ENCODE peak calls at places on chromosomes 13 and 19, in six cellular contexts. G is H9, V is neuronal stem cell, L is IMR-90, P is mesendoderm, U is H1. A is an unnamed sample.

GRCh38 chr13:110568649-110569048 is 7.1 kb upstream of the RAB20 start:
- DNase-seq in L (no peak), U (no peak), P (no peak), G (no peak), V (no peak), A (no peak)

GRCh38 chr19:47283405-47284059 is 8.8 kb downstream of the INAFM1 start:
- DNase-seq in P (no peak), U (no peak), V (no peak), L (no peak), G (no peak), A (peak)

GRCh38 chr13:100269837-100270236 is 180.9 kb downstream of the PCCA start:
- DNase-seq in L (peak), G (no peak), V (no peak), P (no peak), U (no peak), A (no peak)

GRCh38 chr19:51651216-51651846 is 4.7 kb upstream of the SIGLEC14 start:
- DNase-seq in U (no peak), G (no peak), P (no peak), L (no peak), V (no peak), A (peak)

GRCh38 chr13:79451500-79451962 is 29.4 kb upstream of the NDFIP2 start:
- DNase-seq in L (peak), U (no peak), P (peak), G (peak), V (no peak), A (peak)

GRCh38 chr13:36344886-36345437 is 1.2 kb downstream of the SPART start:
- DNase-seq in U (no peak), P (no peak), L (no peak), V (no peak), G (no peak), A (no peak)

GRCh38 chr19:36013280-36014028 is 559 bp downstream of the ALKBH6 start:
- DNase-seq in P (no peak), V (no peak), L (no peak), G (no peak), U (no peak), A (no peak)

GRCh38 chr19:19514881-19515763 is at the start of gene TSSK6:
- DNase-seq in G (no peak), V (no peak), U (no peak), P (no peak), L (no peak), A (no peak)

GRCh38 chr13:24148414-24149305 is 11.9 kb upstream of the SPATA13 start:
- DNase-seq in G (peak), P (peak), V (no peak), L (peak), U (no peak), A (peak)

GRCh38 chr13:111947026-111947810 is 119.7 kb upstream of the SOX1 start:
- DNase-seq in U (peak), L (no peak), P (no peak), V (no peak), G (peak), A (no peak)

GRCh38 chr19:28641395-28641794 is 571.6 kb downstream of the UQCRFS1 start:
- DNase-seq in V (no peak), L (no peak), G (no peak), P (peak), U (no peak), A (no peak)

GRCh38 chr19:32526895-32527294 is 54.1 kb upstream of the PDCD5 start:
- DNase-seq in L (no peak), V (no peak), P (no peak), U (no peak), G (no peak), A (no peak)

GRCh38 chr19:52923782-52924593 is 760 bp upstream of the ZNF888 start:
- DNase-seq in V (no peak), U (peak), L (no peak), P (peak), G (peak), A (peak)

GRCh38 chr19:39949026-39949747 is 14.8 kb upstream of the FCGBP start:
- DNase-seq in V (no peak), U (no peak), L (no peak), G (no peak), P (no peak), A (no peak)

GRCh38 chr19:34662919-34663318 is 14.0 kb downstream of the SCGB2B2 start:
- DNase-seq in U (no peak), P (peak), L (no peak), V (no peak), G (peak), A (no peak)

GRCh38 chr19:6481541-6482342 is at the start of gene DENND1C:
- DNase-seq in U (peak), V (no peak), G (peak), L (no peak), P (peak), A (no peak)

GRCh38 chr19:51696606-51697005 is 3.5 kb downstream of the SPACA6 start:
- DNase-seq in G (no peak), L (no peak), U (no peak), V (no peak), P (no peak), A (no peak)

GRCh38 chr19:33301900-33302174 is 497 bp downstream of the CEBPA start:
- DNase-seq in U (no peak), P (no peak), G (no peak), L (no peak), V (no peak), A (no peak)

GRCh38 chr13:50646070-50646469 is 197.4 kb downstream of the DLEU7 start:
- DNase-seq in P (no peak), U (no peak), G (no peak), L (no peak), V (no peak), A (peak)

GRCh38 chr19:1167687-1168561 is 6.1 kb downstream of the SBNO2 start:
- DNase-seq in U (no peak), P (no peak), V (no peak), L (no peak), G (no peak), A (no peak)

GRCh38 chr13:74575729-74576125 is 441.5 kb upstream of the KLF12 start:
- DNase-seq in V (peak), P (peak), U (peak), L (peak), G (peak), A (no peak)

GRCh38 chr19:51737924-51738323 is 13.8 kb downstream of the FPR1 start:
- DNase-seq in V (no peak), L (no peak), U (no peak), P (no peak), G (no peak), A (no peak)

GRCh38 chr13:102769679-102770078 is 3.9 kb downstream of the TEX30 start:
- DNase-seq in V (no peak), U (no peak), P (no peak), G (no peak), L (peak), A (no peak)

GRCh38 chr13:41678320-41678719 is 221.0 kb downstream of the RGCC start:
- DNase-seq in L (peak), G (no peak), U (no peak), P (no peak), V (no peak), A (no peak)

GRCh38 chr19:56477429-56478338 is 539 bp upstream of the ZNF667 start:
- DNase-seq in L (peak), P (peak), U (peak), G (peak), V (peak), A (peak)

GRCh38 chr19:1970003-1970805 is 29.2 kb downstream of the CSNK1G2 start:
- DNase-seq in L (no peak), U (no peak), V (no peak), P (no peak), G (no peak), A (no peak)

GRCh38 chr13:73273737-73274136 is 214.9 kb downstream of the KLF5 start:
- DNase-seq in L (peak), P (no peak), G (no peak), V (no peak), U (no peak), A (peak)

GRCh38 chr19:39951686-39952085 is 17.3 kb upstream of the FCGBP start:
- DNase-seq in L (peak), V (no peak), P (no peak), G (no peak), U (no peak), A (no peak)

GRCh38 chr19:10074153-10074552 is 12.0 kb upstream of the SHFL start:
- DNase-seq in V (no peak), G (no peak), P (peak), U (no peak), L (peak), A (no peak)

GRCh38 chr13:33058816-33059215 is 42.6 kb downstream of the KL start:
- DNase-seq in P (no peak), L (no peak), G (no peak), V (no peak), U (no peak), A (no peak)

GRCh38 chr19:46391296-46392251 is 21.8 kb downstream of the CCDC8 start:
- DNase-seq in U (no peak), L (no peak), G (no peak), V (no peak), P (no peak), A (no peak)

GRCh38 chr13:114339779-114340534 is 25.7 kb downstream of the CHAMP1 start:
- DNase-seq in P (no peak), L (peak), V (no peak), U (no peak), G (no peak), A (no peak)

GRCh38 chr13:79710376-79710775 is 229.4 kb downstream of the NDFIP2 start:
- DNase-seq in U (no peak), V (no peak), L (no peak), P (no peak), G (no peak), A (no peak)

GRCh38 chr13:112545866-112546265 is 42.1 kb downstream of the TUBGCP3 start:
- DNase-seq in V (no peak), P (no peak), U (no peak), L (peak), G (no peak), A (no peak)

GRCh38 chr13:41182231-41182630 is 12.1 kb downstream of the KBTBD7 start:
- DNase-seq in L (no peak), V (no peak), P (no peak), U (no peak), G (no peak), A (no peak)

GRCh38 chr19:38149597-38149996 is 74.4 kb downstream of the DPF1 start:
- DNase-seq in P (peak), V (no peak), G (no peak), U (no peak), L (peak), A (no peak)

GRCh38 chr19:485583-486236 is 10.6 kb upstream of the MADCAM1 start:
- DNase-seq in P (no peak), G (no peak), U (no peak), V (peak), L (no peak), A (no peak)

GRCh38 chr13:52459668-52460067 is 4.4 kb downstream of the CKAP2 start:
- DNase-seq in U (no peak), P (no peak), L (peak), V (no peak), G (no peak), A (no peak)

GRCh38 chr13:101425623-101426022 is 9.3 kb upstream of the NALCN start:
- DNase-seq in L (no peak), V (no peak), P (peak), G (no peak), U (no peak), A (no peak)

GRCh38 chr13:101433895-101434294 is 17.6 kb upstream of the NALCN start:
- DNase-seq in L (no peak), U (no peak), V (no peak), G (no peak), P (no peak), A (no peak)

GRCh38 chr13:101434486-101434885 is 18.0 kb upstream of the ITGBL1 start:
- DNase-seq in V (no peak), L (no peak), G (no peak), P (no peak), U (no peak), A (no peak)

GRCh38 chr13:101425156-101425471 is 8.8 kb upstream of the NALCN start:
- DNase-seq in V (no peak), L (no peak), G (no peak), P (no peak), U (no peak), A (no peak)

DNA sequence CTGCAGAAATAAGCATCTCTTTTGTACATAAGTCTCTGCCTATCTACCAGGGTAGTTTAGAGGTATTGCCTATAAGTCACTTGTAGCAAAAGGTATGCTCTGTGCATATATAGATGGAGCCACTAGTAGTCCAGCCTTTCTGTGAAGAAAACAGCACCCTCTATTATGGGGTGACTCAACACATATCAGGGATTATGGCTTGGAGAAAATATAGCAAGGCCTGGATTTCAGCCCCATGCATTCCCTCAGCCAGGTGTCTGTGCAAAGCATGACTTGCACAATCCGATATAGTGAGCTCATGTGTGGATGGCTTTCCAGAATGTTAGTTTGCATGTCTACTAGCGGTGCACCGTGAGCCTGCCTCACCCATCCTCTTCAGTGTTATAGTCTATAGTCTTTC is 13.4 kb upstream of the NALCN start:
- DNase-seq in P (peak), L (peak), V (no peak), G (no peak), U (no peak), A (peak)
- H2BK120ac ChIP-seq in P (no peak), L (no peak), V (no peak), G (no peak), U (no peak), A (no peak)

GRCh38 chr19:13835791-13836723 is 40.8 kb downstream of the ZSWIM4 start:
- DNase-seq in G (no peak), V (no peak), L (no peak), U (no peak), P (no peak), A (peak)
- H4K8ac ChIP-seq in G (no peak), V (no peak), L (peak), U (peak), P (no peak), A (no peak)

DNA sequence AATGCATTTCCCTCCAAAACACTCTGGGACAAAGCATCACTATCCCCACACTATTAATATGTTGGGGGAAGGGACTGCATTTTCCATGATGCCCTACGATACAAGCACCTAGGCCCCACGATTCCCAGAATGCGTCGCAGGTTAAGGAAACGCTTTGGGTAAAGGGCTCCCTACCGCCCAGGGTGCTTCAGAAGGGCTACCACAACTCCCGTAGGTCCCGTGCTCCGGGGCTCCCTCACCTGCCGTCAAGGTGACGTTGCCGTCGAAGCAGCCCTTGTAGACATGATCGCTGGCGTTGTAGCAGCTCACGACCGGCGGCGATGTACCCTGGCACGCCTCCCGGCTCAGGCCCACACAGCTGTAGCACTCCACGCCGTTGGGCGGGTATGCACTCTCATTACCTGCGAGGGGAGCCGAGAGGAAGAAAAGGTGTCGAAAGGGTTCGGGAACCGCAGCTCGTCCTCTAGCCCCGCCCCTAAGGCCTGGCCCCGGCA is 2.5 kb downstream of the LYPD3 start:
- DNase-seq in V (no peak), P (no peak), U (no peak), L (no peak), G (no peak), A (no peak)
- H3K18ac ChIP-seq in V (peak), P (no peak), U (no peak), L (no peak), G (peak), A (no peak)

GRCh38 chr13:49608932-49609331 is 19.4 kb upstream of the ARL11 start:
- DNase-seq in G (no peak), L (peak), U (no peak), P (no peak), V (no peak), A (no peak)

GRCh38 chr13:49604570-49604969 is 19.2 kb upstream of the RCBTB1 start:
- DNase-seq in U (no peak), L (no peak), G (no peak), P (no peak), V (no peak), A (no peak)

GRCh38 chr13:49607761-49608160 is 20.5 kb upstream of the ARL11 start:
- DNase-seq in P (no peak), U (no peak), V (no peak), L (no peak), G (no peak), A (no peak)

GRCh38 chr13:49610176-49610575 is 18.1 kb upstream of the ARL11 start:
- DNase-seq in V (no peak), G (no peak), U (no peak), L (no peak), P (no peak), A (no peak)

DNA sequence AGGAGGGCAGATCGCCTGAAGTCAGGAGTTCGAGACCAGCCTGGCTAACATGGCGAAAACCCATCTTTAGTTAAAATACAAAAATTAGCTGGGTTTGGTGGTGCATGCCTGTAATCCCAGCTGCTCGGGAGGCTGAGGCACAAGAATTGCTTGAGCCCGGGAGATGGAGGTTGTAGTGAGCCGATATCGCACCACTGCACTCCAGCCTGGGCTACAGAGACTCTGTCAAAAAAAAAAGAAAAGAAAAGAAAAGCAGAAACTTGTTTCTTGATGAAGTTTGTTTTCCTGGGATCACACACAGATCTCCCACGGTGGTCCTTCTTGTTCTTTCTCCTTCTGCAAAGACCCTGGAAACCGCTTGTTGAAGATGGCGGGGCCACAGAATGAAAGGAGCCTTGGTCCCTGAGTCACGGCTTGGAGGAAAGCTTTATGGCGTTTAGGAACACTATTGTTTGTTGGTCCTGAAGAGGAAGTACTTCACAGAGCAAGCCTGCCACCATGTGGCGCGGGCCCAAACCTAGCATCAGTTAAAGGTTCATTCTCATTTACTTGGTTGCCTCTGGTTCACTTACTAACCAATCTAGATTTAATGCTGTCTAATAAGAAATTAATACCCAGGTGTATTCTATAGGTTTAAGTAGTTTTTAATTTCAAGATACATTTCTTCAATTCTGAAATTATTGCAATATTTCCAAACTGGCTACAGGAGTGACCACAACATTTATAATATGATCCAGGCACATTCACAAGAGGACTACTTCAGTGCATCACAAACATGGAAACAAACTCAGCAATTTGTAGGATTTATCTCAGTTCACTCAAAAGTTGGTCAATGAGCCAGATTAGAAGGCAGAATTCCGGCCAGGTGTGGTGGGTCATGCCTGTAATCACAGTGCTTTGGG is 21.3 kb upstream of the ARL11 start:
- DNase-seq in V (peak), P (peak), G (peak), U (peak), L (peak), A (peak)
- H2BK120ac ChIP-seq in V (no peak), P (no peak), G (no peak), U (no peak), L (peak), A (no peak)

GRCh38 chr19:13764821-13765394 is 586 bp downstream of the MRI1 start:
- DNase-seq in U (peak), P (no peak), G (no peak), V (no peak), L (no peak), A (no peak)
- H4K8ac ChIP-seq in U (no peak), P (no peak), G (no peak), V (no peak), L (peak), A (peak)

DNA sequence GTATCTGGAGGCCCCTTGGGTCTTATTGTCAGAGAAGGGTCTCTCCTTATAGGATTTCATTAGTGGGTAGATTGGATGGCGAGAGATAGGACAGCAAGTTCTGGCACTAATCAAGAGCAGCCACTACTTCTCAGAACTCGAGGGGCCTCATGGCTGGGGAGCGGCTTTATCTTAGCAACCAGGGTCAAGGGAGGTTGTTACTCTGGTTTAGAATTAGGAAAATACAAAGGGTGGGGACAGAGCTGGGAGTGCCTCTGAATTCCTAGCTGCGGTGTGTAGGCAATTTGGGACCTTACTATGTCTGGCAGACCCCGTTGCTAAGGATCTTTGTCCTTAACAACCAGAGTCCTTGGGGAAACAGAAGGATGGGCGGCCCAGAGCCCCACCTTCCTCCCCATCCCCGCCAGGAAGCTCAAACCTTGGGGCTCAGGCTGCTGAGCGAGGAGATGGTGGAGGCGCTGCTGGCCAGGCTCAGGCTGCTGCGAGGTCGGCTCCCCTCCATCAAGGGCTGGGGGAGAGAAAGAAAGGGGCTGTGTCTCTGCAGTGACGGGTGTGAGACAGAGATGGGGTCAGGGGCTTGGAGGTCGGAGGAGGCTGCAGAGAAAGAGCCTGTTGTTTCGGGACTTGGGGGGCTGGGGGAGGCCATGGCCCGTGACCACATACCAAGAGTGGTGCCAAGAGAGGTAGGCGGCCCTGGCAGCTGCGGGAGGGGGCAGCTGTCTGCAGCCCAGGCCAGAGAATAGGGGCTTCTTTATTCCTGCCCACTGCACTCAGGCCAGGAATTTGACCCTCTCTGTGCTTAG is 1.1 kb downstream of the PLEKHA4 start:
- DNase-seq in L (no peak), V (no peak), U (no peak), G (no peak), P (no peak), A (no peak)
- H3K18ac ChIP-seq in L (peak), V (peak), U (peak), G (peak), P (peak), A (no peak)